ENCODE peak calls at places on chromosomes 11 and 22, in six cellular contexts. K, U, P, M, Q and L are unnamed samples. For H3K9me3 and H3K36me3, the result is how much of the 10 kb centered on the place peaks cover.

GRCh38 chr11:123590296-123590912 is 64.0 kb downstream of the SCN3B start:
- DNase-seq in K (no peak), U (peak), P (peak), M (no peak), Q (no peak), L (peak)

GRCh38 chr11:46565248-46565835 is 28.5 kb downstream of the AMBRA1 start:
- DNase-seq in K (no peak), U (no peak), P (no peak), M (no peak), Q (no peak), L (no peak)

GRCh38 chr11:32527776-32528175 is 55.9 kb upstream of the EIF3M start:
- DNase-seq in K (no peak), U (no peak), P (no peak), M (no peak), Q (no peak), L (no peak)

GRCh38 chr22:30326704-30327362 is at the start of gene TBC1D10A:
- DNase-seq in K (peak), U (peak), P (peak), M (peak), Q (peak), L (peak)

GRCh38 chr22:30855677-30856518 is 112.7 kb downstream of the MORC2 start:
- DNase-seq in K (no peak), U (peak), P (no peak), M (no peak), Q (no peak), L (no peak)

GRCh38 chr11:33387996-33388395 is 130.8 kb downstream of the HIPK3 start:
- DNase-seq in K (no peak), U (no peak), P (no peak), M (no peak), Q (no peak), L (no peak)

GRCh38 chr11:114447444-114447843 is 8.2 kb downstream of the REXO2 start:
- DNase-seq in K (no peak), U (no peak), P (peak), M (no peak), Q (no peak), L (no peak)

GRCh38 chr22:33350391-33350955 is 292.3 kb upstream of the SYN3 start:
- DNase-seq in K (no peak), U (no peak), P (no peak), M (no peak), Q (no peak), L (no peak)

GRCh38 chr22:12601870-12602779 is 2925.9 kb upstream of the OR11H1 start:
- DNase-seq in K (peak), U (no peak), P (no peak), M (no peak), Q (no peak), L (no peak)

GRCh38 chr11:103488579-103488978 is 379.4 kb downstream of the DYNC2H1 start:
- DNase-seq in K (no peak), U (no peak), P (no peak), M (no peak), Q (no peak), L (no peak)

GRCh38 chr11:110479445-110480101 is 49.8 kb downstream of the FDX1 start:
- DNase-seq in K (no peak), U (no peak), P (no peak), M (no peak), Q (no peak), L (peak)

GRCh38 chr11:120424185-120424969 is 87.2 kb upstream of the GRIK4 start:
- DNase-seq in K (no peak), U (no peak), P (no peak), M (no peak), Q (no peak), L (peak)

GRCh38 chr11:58133329-58134076 is 8.2 kb upstream of the OR9I1 start:
- DNase-seq in K (no peak), U (no peak), P (no peak), M (no peak), Q (no peak), L (peak)

GRCh38 chr11:131109256-131109655 is 193.0 kb upstream of the SNX19 start:
- DNase-seq in K (no peak), U (no peak), P (peak), M (no peak), Q (no peak), L (no peak)

GRCh38 chr11:131033151-131033651 is 116.9 kb upstream of the SNX19 start:
- DNase-seq in K (no peak), U (no peak), P (peak), M (no peak), Q (no peak), L (no peak)

GRCh38 chr11:36594316-36594989 is at the start of gene IFTAP:
- DNase-seq in K (no peak), U (peak), P (peak), M (no peak), Q (peak), L (peak)

GRCh38 chr22:34414467-34415440 is 494.5 kb upstream of the LARGE1 start:
- DNase-seq in K (no peak), U (peak), P (peak), M (no peak), Q (no peak), L (peak)

GRCh38 chr22:44664149-44664548 is 37.9 kb upstream of the PRR5 start:
- DNase-seq in K (peak), U (peak), P (peak), M (no peak), Q (peak), L (peak)

GRCh38 chr11:33478111-33478573 is 221.0 kb downstream of the HIPK3 start:
- DNase-seq in K (no peak), U (no peak), P (no peak), M (no peak), Q (no peak), L (peak)

GRCh38 chr11:86063536-86063935 is 5.3 kb downstream of the PICALM start:
- DNase-seq in K (no peak), U (no peak), P (peak), M (no peak), Q (no peak), L (no peak)

GRCh38 chr11:105265859-105266258 is 126.3 kb upstream of the CARD18 start:
- DNase-seq in K (no peak), U (no peak), P (peak), M (no peak), Q (no peak), L (no peak)

GRCh38 chr11:45761659-45762058 is 43.3 kb upstream of the SLC35C1 start:
- DNase-seq in K (no peak), U (no peak), P (no peak), M (no peak), Q (no peak), L (no peak)

GRCh38 chr22:42697542-42698013 is 23.1 kb downstream of the A4GALT start:
- DNase-seq in K (peak), U (peak), P (peak), M (no peak), Q (no peak), L (peak)

GRCh38 chr11:109798521-109798920 is 294.7 kb upstream of the ZC3H12C start:
- DNase-seq in K (no peak), U (no peak), P (no peak), M (no peak), Q (no peak), L (no peak)

GRCh38 chr22:25134028-25134427 is 65.6 kb upstream of the CRYBB3 start:
- DNase-seq in K (no peak), U (peak), P (no peak), M (no peak), Q (no peak), L (peak)

GRCh38 chr11:35174666-35175065 is 35.7 kb downstream of the CD44 start:
- DNase-seq in K (no peak), U (no peak), P (peak), M (no peak), Q (no peak), L (no peak)

GRCh38 chr11:18075444-18075843 is 29.4 kb upstream of the TPH1 start:
- DNase-seq in K (no peak), U (no peak), P (no peak), M (no peak), Q (no peak), L (no peak)

GRCh38 chr11:9955387-9955786 is 291.5 kb downstream of the SWAP70 start:
- DNase-seq in K (no peak), U (no peak), P (no peak), M (no peak), Q (no peak), L (no peak)

GRCh38 chr11:70885721-70886305 is 366.6 kb downstream of the SHANK2 start:
- DNase-seq in K (no peak), U (no peak), P (no peak), M (no peak), Q (no peak), L (no peak)

GRCh38 chr22:38180841-38181452 is 683 bp downstream of the PLA2G6 start:
- DNase-seq in K (peak), U (peak), P (peak), M (no peak), Q (peak), L (peak)

DNA sequence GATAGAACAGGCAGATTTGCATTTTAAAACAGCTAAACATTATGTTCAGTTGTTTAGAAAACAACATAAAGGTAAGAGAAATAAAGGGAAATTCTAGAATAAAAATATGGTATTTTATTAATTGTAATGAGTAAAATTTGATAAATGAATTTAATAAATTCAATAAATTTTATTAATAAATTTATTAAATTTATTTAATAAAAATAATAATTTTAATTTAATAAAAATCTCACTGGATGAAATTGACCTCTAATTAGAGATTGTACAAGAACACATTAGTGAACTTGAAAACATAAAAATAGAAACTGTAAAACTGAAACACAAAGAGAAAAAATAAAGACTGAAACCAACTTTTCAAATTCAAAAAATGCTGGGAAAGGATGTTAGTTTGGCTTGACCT is 605.7 kb upstream of the LRRC4C start:
- DNase-seq in K (no peak), U (no peak), P (no peak), M (no peak), Q (no peak), L (no peak)
- H3K9me3 ChIP-seq in K (under half), U (under half), P (under half), M (under half), Q (under half), L (under half)

GRCh38 chr11:68897441-68897840 is 6.2 kb downstream of the MRPL21 start:
- DNase-seq in K (no peak), U (no peak), P (no peak), M (no peak), Q (no peak), L (no peak)
- H3K36me3 ChIP-seq in K (half or more), U (under half), P (half or more), M (under half), Q (half or more), L (under half)

GRCh38 chr22:49155039-49155808 is 672.4 kb downstream of the BRD1 start:
- DNase-seq in K (no peak), U (no peak), P (no peak), M (no peak), Q (no peak), L (no peak)

GRCh38 chr22:49157529-49158339 is 669.9 kb downstream of the BRD1 start:
- DNase-seq in K (no peak), U (no peak), P (no peak), M (no peak), Q (no peak), L (no peak)

GRCh38 chr22:49155809-49156580 is 671.7 kb downstream of the BRD1 start:
- DNase-seq in K (no peak), U (no peak), P (no peak), M (no peak), Q (no peak), L (peak)

GRCh38 chr22:49158741-49159564 is 668.7 kb downstream of the BRD1 start:
- DNase-seq in K (no peak), U (no peak), P (no peak), M (no peak), Q (no peak), L (no peak)

DNA sequence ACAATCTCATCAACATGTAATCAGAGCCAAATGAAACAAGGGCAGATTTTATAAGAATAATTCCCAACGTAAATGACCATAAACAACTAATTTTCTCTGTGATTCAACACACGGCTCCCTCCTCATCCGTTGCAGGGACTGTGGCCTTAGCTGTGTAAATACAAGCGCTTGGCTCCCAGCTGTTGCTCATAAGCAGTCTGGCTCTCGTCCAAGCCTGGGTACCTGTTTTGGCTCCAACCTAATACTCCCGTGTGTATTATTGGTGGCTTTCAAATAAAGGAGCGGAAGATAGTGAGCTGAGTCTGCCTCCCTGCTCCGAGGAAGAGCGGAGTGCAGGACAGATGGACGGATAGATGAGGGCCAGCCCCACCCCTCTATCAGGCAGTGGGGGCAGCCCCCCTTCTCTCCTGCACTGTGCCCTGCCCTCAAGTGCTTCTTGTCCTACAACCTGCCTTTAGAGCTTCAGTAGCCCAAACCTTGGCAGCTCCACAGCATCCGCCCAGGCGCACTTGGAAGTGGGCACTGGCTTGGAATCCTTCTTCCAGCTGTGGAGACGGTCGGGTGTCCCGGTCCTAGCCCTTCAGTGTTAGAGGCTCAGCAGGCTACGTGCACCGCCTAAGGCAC is 670.9 kb downstream of the BRD1 start:
- DNase-seq in K (no peak), U (peak), P (no peak), M (no peak), Q (no peak), L (peak)
- H3K9me3 ChIP-seq in K (under half), U (under half), P (under half), M (under half), Q (under half), L (under half)

GRCh38 chr11:20093775-20094174 is 66.5 kb downstream of the DBX1 start:
- DNase-seq in K (no peak), U (no peak), P (peak), M (no peak), Q (no peak), L (no peak)
- H3K36me3 ChIP-seq in K (half or more), U (under half), P (half or more), M (under half), Q (under half), L (under half)

GRCh38 chr11:7687386-7687785 is 14.1 kb upstream of the CYB5R2 start:
- DNase-seq in K (no peak), U (no peak), P (no peak), M (no peak), Q (no peak), L (no peak)
- H3K9me3 ChIP-seq in K (under half), U (under half), P (under half), M (under half), Q (under half), L (under half)

GRCh38 chr11:62516736-62517371 is 29.8 kb downstream of the AHNAK start:
- DNase-seq in K (no peak), U (no peak), P (no peak), M (no peak), Q (no peak), L (peak)

GRCh38 chr11:62513651-62514050 is 33.0 kb downstream of the AHNAK start:
- DNase-seq in K (no peak), U (no peak), P (no peak), M (no peak), Q (no peak), L (no peak)

GRCh38 chr11:62512961-62513360 is 33.6 kb downstream of the AHNAK start:
- DNase-seq in K (no peak), U (no peak), P (no peak), M (no peak), Q (no peak), L (no peak)

GRCh38 chr11:62508336-62509058 is 38.1 kb downstream of the AHNAK start:
- DNase-seq in K (peak), U (peak), P (peak), M (no peak), Q (no peak), L (peak)

DNA sequence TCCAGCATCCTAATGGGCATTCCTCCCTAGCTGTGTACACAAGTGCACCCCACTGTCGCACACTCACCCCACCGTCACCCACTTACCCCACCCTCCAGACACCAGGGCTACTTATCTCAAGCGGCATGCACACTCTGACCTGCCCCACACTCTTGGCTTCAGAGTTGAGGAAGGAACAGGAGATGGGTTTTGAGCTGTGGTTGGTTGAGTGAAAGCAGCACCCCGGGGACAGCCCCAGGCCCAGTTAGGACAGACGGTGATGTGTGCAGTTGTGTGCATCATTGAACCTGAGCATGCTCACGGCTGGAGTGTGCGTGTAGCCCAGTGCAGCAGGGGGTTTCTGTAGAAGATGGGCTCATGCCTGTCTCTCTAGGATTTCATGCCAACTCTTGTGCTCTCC is 32.5 kb downstream of the AHNAK start:
- DNase-seq in K (no peak), U (no peak), P (no peak), M (no peak), Q (no peak), L (no peak)
- H3K36me3 ChIP-seq in K (under half), U (under half), P (under half), M (under half), Q (under half), L (under half)

GRCh38 chr11:3356858-3357257 is 22.1 kb downstream of the ZNF195 start:
- DNase-seq in K (no peak), U (no peak), P (no peak), M (no peak), Q (no peak), L (no peak)

GRCh38 chr11:3357302-3357701 is 21.6 kb downstream of the ZNF195 start:
- DNase-seq in K (no peak), U (no peak), P (no peak), M (no peak), Q (no peak), L (no peak)

GRCh38 chr11:3357994-3358676 is 20.8 kb downstream of the ZNF195 start:
- DNase-seq in K (no peak), U (no peak), P (no peak), M (no peak), Q (no peak), L (no peak)

GRCh38 chr11:3347127-3347526 is 31.8 kb downstream of the ZNF195 start:
- DNase-seq in K (no peak), U (no peak), P (no peak), M (no peak), Q (no peak), L (no peak)

GRCh38 chr11:3353066-3353465 is 25.9 kb downstream of the ZNF195 start:
- DNase-seq in K (no peak), U (no peak), P (no peak), M (no peak), Q (no peak), L (no peak)
- H3K9me3 ChIP-seq in K (half or more), U (under half), P (half or more), M (half or more), Q (half or more), L (under half)

DNA sequence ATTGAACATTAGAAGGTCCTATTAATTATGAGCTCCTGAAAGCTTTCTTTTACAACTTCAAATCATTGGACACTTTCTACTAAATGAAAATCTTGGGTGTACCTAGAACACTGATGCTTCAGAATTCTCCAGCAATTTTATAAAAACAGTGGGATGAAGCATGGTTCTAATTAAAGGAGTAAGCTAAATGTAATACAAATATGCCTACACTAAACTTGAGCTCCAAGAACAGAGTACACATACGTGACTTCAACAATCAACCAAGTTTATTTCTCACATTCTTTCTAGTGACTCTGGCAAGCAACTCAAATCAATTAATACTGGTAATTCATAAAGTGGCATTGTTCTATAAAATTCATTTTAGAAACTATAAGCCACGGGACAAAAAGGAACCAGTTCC is 55.5 kb downstream of the PITPNB start:
- DNase-seq in K (no peak), U (no peak), P (peak), M (no peak), Q (no peak), L (no peak)
- H3K36me3 ChIP-seq in K (under half), U (under half), P (under half), M (under half), Q (under half), L (under half)